ENCODE peak calls at places on chromosomes 5 and 9, in five cellular contexts. D is body of pancreas; X is cardiac muscle cell; S is right lobe of liver; O is CD8-positive, alpha-beta memory T cell. H is an unnamed sample.
A peak's percentile ranks its signal among the peaks of the same experiment; 100 is the strongest.

GRCh38 chr5:14270212-14270702 is 127.1 kb downstream of the TRIO start:
- DNase-seq in X (peak; percentile 95), S (no peak), D (no peak), O (peak; percentile 3), H (no peak)

GRCh38 chr5:68562308-68562707 is 346.8 kb downstream of the PIK3R1 start:
- DNase-seq in X (peak; percentile 14), O (no peak), D (peak; percentile 77), S (peak; percentile 92), H (no peak)

GRCh38 chr9:18568969-18569368 is 95.0 kb downstream of the ADAMTSL1 start:
- DNase-seq in S (no peak), X (no peak), O (no peak), D (no peak), H (no peak)

GRCh38 chr5:61965074-61965473 is 340.9 kb upstream of the KIF2A start:
- DNase-seq in O (no peak), S (no peak), D (peak; percentile 9), X (no peak), H (no peak)

GRCh38 chr9:111952559-111952958 is 55.9 kb downstream of the UGCG start:
- DNase-seq in D (no peak), O (no peak), X (no peak), S (no peak), H (no peak)

GRCh38 chr5:107231191-107231590 is 439.5 kb downstream of the EFNA5 start:
- DNase-seq in O (no peak), X (no peak), D (no peak), S (no peak), H (no peak)

GRCh38 chr5:95822038-95822407 is 503 bp downstream of the GLRX start:
- DNase-seq in O (peak; percentile 43), S (peak; percentile 75), D (peak; percentile 66), X (peak; percentile 66), H (no peak)

GRCh38 chr5:138179277-138179857 is 455 bp downstream of the KIF20A start:
- DNase-seq in X (no peak), O (no peak), S (no peak), D (no peak), H (no peak)

GRCh38 chr9:115422932-115423440 is 305.0 kb upstream of the TNC start:
- DNase-seq in X (no peak), D (no peak), O (no peak), S (no peak), H (no peak)

GRCh38 chr5:112549605-112550161 is 130.6 kb upstream of the EPB41L4A start:
- DNase-seq in D (no peak), X (no peak), S (no peak), O (no peak), H (no peak)

GRCh38 chr5:40716000-40716399 is 36.3 kb downstream of the PTGER4 start:
- DNase-seq in O (no peak), S (no peak), D (no peak), X (no peak), H (no peak)

GRCh38 chr5:14156611-14157493 is 13.7 kb downstream of the TRIO start:
- DNase-seq in X (no peak), D (no peak), S (no peak), O (no peak), H (no peak)

GRCh38 chr5:15499528-15500325 is at the start of gene FBXL7:
- DNase-seq in D (peak; percentile 35), O (no peak), X (peak; percentile 92), S (peak; percentile 65), H (no peak)

GRCh38 chr9:80797427-80797825 is 891.9 kb downstream of the TLE1 start:
- DNase-seq in D (no peak), S (no peak), X (no peak), O (no peak), H (no peak)

GRCh38 chr5:128097224-128097623 is 13.7 kb downstream of the SLC12A2 start:
- DNase-seq in O (no peak), D (no peak), S (no peak), X (no peak), H (no peak)

GRCh38 chr5:128100860-128101557 is 17.4 kb downstream of the SLC12A2 start:
- DNase-seq in D (no peak), S (no peak), O (no peak), X (peak; percentile 6), H (no peak)

GRCh38 chr5:128097781-128098180 is 14.2 kb downstream of the SLC12A2 start:
- DNase-seq in D (no peak), X (no peak), O (no peak), S (no peak), H (no peak)

GRCh38 chr5:128101676-128102075 is 18.1 kb downstream of the SLC12A2 start:
- DNase-seq in D (no peak), X (no peak), S (no peak), O (no peak), H (no peak)

DNA sequence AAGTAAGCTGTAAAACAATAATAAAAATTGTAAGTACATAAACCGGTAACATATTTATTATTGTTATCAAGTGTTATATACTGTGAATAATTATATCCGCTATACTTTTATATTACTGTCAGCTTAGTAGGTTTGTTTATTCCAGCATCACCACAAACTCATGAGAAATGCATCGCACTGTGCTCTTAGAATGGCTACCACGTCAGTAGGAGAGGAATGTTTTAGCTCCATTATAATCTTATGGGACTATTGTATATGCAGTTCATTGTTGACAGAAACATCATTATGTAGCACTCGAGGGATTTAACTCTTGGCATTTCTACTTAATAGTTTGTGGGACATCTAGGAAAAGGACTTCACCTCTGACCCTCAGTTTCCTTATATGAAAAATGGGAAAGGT is 16.4 kb downstream of the SLC12A2 start:
- DNase-seq in O (no peak), X (no peak), S (no peak), D (no peak), H (no peak)
- H3K27ac ChIP-seq in O (no peak overlapping the region), X (no peak overlapping the region), S (no peak overlapping the region), D (no peak overlapping the region), H (no peak overlapping the region)

DNA sequence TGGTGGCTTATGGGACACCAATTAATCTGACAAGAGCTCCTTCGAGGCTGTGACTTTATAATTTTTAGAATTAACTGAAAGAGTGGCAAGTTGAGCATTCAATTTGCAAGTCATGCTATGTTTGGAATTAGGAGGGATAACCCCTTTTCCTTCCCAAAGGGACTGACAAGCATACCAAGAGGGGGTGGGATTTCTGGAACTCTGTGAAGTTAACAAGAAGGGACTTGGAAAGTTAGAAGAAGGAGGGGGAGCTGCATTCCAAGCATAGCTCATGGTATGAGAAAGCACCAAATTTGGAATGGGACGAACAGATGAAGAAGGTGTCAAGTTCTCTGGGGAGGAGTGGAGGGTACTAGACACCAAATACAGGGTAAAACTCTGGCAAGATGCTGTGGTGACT is 8.9 kb upstream of the PALM2AKAP2 start:
- DNase-seq in O (no peak), D (no peak), X (peak; percentile 89), S (no peak), H (no peak)
- H3K4me3 ChIP-seq in O (no peak overlapping the region), D (no peak overlapping the region), X (peak overlapping the region; percentile 38), S (no peak overlapping the region), H (no peak overlapping the region)

DNA sequence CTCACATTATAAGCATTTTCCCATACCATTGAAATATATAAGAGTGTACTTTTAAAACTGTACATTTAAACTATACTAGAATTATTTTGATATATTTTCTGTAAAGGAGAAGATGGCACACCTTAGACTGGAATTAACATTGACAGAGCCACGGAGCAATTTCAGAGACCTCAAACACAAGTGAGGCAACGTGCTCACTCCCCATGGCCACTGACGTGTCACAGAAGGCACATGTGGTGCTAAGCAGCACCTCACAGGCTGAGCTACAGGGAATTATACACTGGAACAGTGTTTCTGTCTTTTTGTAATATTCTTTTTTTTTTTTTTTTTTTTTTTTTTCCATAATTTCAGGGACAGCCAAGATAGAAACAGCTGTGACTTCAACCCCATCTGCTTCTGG is 66.5 kb downstream of the NUP214 start:
- DNase-seq in X (no peak), D (no peak), S (no peak), O (no peak), H (no peak)
- H3K36me3 ChIP-seq in X (peaks cover 34% of the 10 kb centered on the region), D (no peaks in the 10 kb centered on the region), S (peaks cover 1% of the 10 kb centered on the region), O (peaks cover 33% of the 10 kb centered on the region), H (peaks cover 65% of the 10 kb centered on the region)

DNA sequence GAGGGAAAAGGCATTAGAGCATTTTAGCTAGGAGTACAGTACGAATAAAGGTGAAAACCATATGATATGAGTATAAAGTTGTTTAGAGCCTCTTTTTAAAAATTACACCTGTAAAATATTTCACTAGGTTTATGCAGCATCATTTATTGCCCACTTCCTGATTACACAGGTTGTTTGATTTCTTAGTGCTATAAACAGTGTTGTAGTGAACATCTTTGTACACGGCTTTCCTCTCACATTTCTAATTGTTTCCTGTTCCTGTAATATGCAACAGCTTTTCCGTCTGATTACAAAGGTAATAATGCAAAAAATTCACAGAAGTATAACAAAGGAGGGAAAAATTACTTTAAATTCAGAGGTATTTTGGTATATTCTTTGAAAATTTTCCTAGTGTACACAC is 13.0 kb downstream of the STOM start:
- DNase-seq in O (no peak), D (no peak), S (no peak), X (no peak), H (no peak)
- H3K27ac ChIP-seq in O (peak overlapping the region; percentile 38), D (no peak overlapping the region), S (peak overlapping the region; percentile 51), X (no peak overlapping the region), H (peak overlapping the region; percentile 59)

GRCh38 chr5:169290895-169291294 is 10.0 kb downstream of the SLIT3 start:
- DNase-seq in X (no peak), O (no peak), D (no peak), S (no peak), H (no peak)

GRCh38 chr5:169288066-169288753 is 12.7 kb downstream of the SLIT3 start:
- DNase-seq in D (no peak), S (no peak), X (no peak), O (no peak), H (no peak)

GRCh38 chr5:169291877-169292276 is 9.1 kb downstream of the SLIT3 start:
- DNase-seq in O (no peak), X (no peak), S (no peak), D (no peak), H (no peak)

GRCh38 chr5:169287529-169287928 is 13.4 kb downstream of the SLIT3 start:
- DNase-seq in O (no peak), X (no peak), S (no peak), D (no peak), H (no peak)

DNA sequence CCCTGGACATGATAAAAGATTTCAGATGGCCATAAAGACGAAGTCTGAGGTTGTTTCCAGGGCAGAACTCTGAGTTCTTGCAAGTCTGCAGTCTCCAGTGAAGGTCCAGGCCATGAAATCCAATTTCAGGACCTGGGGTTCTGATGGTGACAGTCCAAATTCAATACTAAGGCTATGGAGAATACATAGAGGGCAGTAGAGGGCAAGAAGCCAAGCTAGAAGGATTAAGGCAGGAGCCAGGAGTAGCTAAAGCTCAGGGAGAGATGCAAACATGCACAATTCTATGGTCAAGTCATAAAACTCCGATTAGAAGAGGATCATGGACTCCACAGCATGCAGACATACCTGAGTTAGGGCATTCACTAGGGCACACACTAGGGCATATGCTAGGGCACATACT is 11.4 kb downstream of the SLIT3 start:
- DNase-seq in X (peak; percentile 28), D (no peak), O (no peak), S (no peak), H (no peak)
- H3K4me3 ChIP-seq in X (no peak overlapping the region), D (no peak overlapping the region), O (no peak overlapping the region), S (no peak overlapping the region), H (no peak overlapping the region)

GRCh38 chr9:128802482-128802881 is 15.4 kb downstream of the TBC1D13 start:
- DNase-seq in S (no peak), O (no peak), D (no peak), X (no peak), H (no peak)
- H3K36me3 ChIP-seq in S (no peaks in the 10 kb centered on the region), O (peaks cover 33% of the 10 kb centered on the region), D (peaks cover 18% of the 10 kb centered on the region), X (peaks cover 44% of the 10 kb centered on the region), H (peaks cover 61% of the 10 kb centered on the region)

H was measured in RWPE2.